ENCODE peak calls at places on chromosomes 16 and 17, in seven cellular contexts. N is SHP77; V is WTC11; U is GM18507; T is frontal cortex; J is naive thymus-derived CD4-positive, alpha-beta T cell; O is uterus. M is an unnamed sample.

GRCh38 chr17:7927596-7927995 is 2.1 kb downstream of the KCNAB3 start:
- DNase-seq in N (no peak), O (no peak), U (no peak), J (no peak), V (no peak), T (no peak), M (no peak)

GRCh38 chr17:8453326-8453725 is 17.6 kb downstream of the NDEL1 start:
- DNase-seq in O (no peak), N (no peak), V (no peak), J (no peak), U (no peak), T (no peak), M (no peak)

GRCh38 chr16:82699711-82700495 is 73.1 kb downstream of the CDH13 start:
- DNase-seq in U (no peak), T (peak; percentile 41), J (no peak), V (no peak), N (no peak), O (peak; percentile 37), M (no peak)

GRCh38 chr17:47736501-47737211 is 3.6 kb downstream of the TBX21 start:
- DNase-seq in N (no peak), U (no peak), V (no peak), J (no peak), O (no peak), T (peak; percentile 2), M (no peak)

GRCh38 chr17:74531231-74531761 is at the start of gene CD300LB:
- DNase-seq in O (no peak), U (peak; percentile 33), V (no peak), N (no peak), T (no peak), J (no peak), M (no peak)

GRCh38 chr16:49924078-49924477 is 68.2 kb upstream of the ZNF423 start:
- DNase-seq in J (no peak), T (no peak), U (no peak), N (no peak), O (no peak), V (no peak), M (no peak)

GRCh38 chr16:48720266-48720665 is 110.3 kb upstream of the N4BP1 start:
- DNase-seq in N (no peak), U (no peak), V (peak; percentile 74), J (no peak), T (no peak), O (no peak), M (no peak)

GRCh38 chr16:46859719-46860152 is 24.4 kb upstream of the GPT2 start:
- DNase-seq in V (no peak), U (no peak), O (no peak), T (no peak), N (no peak), J (no peak), M (no peak)

GRCh38 chr17:62822080-62822904 is 14.2 kb upstream of the MARCHF10 start:
- DNase-seq in N (no peak), J (no peak), O (no peak), V (no peak), U (no peak), T (no peak), M (no peak)

GRCh38 chr17:7311110-7311698 is 3.8 kb downstream of the EIF5A start:
- DNase-seq in O (no peak), T (no peak), V (no peak), U (no peak), J (no peak), N (no peak), M (no peak)

GRCh38 chr17:35084987-35085386 is 21.5 kb upstream of the RFFL start:
- DNase-seq in U (no peak), V (no peak), O (no peak), J (no peak), N (no peak), T (no peak), M (no peak)

GRCh38 chr16:22739077-22739476 is 74.9 kb upstream of the HS3ST2 start:
- DNase-seq in T (no peak), V (no peak), N (no peak), J (no peak), O (no peak), U (no peak), M (no peak)

GRCh38 chr16:78363843-78364242 is 264.4 kb downstream of the WWOX start:
- DNase-seq in N (no peak), O (no peak), U (no peak), T (no peak), J (no peak), V (peak; percentile 11), M (no peak)

GRCh38 chr17:21418446-21419298 is 42.5 kb downstream of the KCNJ12 start:
- DNase-seq in J (peak; percentile 13), N (no peak), O (no peak), V (peak; percentile 5), U (no peak), T (no peak), M (no peak)

GRCh38 chr17:600576-601301 is 113.9 kb downstream of the VPS53 start:
- DNase-seq in V (no peak), O (peak; percentile 67), T (no peak), N (no peak), J (no peak), U (no peak), M (no peak)

GRCh38 chr16:29961127-29961478 is 776 bp upstream of the TMEM219 start:
- DNase-seq in U (no peak), V (no peak), O (no peak), N (no peak), J (no peak), T (no peak), M (no peak)

GRCh38 chr17:21394265-21394664 is 18.1 kb downstream of the KCNJ12 start:
- DNase-seq in T (no peak), U (no peak), J (no peak), V (no peak), N (no peak), O (no peak), M (no peak)

GRCh38 chr17:19645608-19646250 is 2.8 kb upstream of the ALDH3A2 start:
- DNase-seq in J (peak; percentile 31), N (no peak), T (no peak), V (peak; percentile 82), O (peak; percentile 25), U (no peak), M (no peak)

GRCh38 chr16:10889880-10890279 is 12.9 kb downstream of the CIITA start:
- DNase-seq in O (no peak), J (no peak), N (no peak), U (no peak), T (no peak), V (no peak), M (no peak)

GRCh38 chr16:49890876-49891275 is 35.0 kb upstream of the ZNF423 start:
- DNase-seq in U (no peak), N (no peak), J (no peak), O (no peak), T (no peak), V (peak; percentile 77), M (peak; percentile 20)

GRCh38 chr16:66524601-66525164 is 25.2 kb downstream of the TK2 start:
- DNase-seq in U (no peak), J (peak; percentile 25), N (no peak), O (no peak), V (no peak), T (no peak), M (no peak)